ENCODE peak calls at places on chromosomes 16 and 17, in four cellular contexts. B is CD8-positive, alpha-beta memory T cell; D is uterus; Q is stomach. J is an unnamed sample. For H3K9me3, the result is how much of the 10 kb centered on the place peaks cover.

GRCh38 chr16:89216315-89217137 is 977 bp upstream of the ZNF778 start:
- DNase-seq in B (peak), D (peak), Q (peak), J (peak)

GRCh38 chr17:57186231-57187019 is 69.9 kb upstream of the MSI2 start:
- DNase-seq in B (no peak), D (no peak), Q (no peak), J (no peak)

GRCh38 chr17:6430769-6431168 is 4.2 kb downstream of the AIPL1 start:
- DNase-seq in B (no peak), D (no peak), Q (no peak), J (no peak)

GRCh38 chr17:42775534-42776098 is 2.4 kb downstream of the VPS25 start:
- DNase-seq in B (no peak), D (no peak), Q (no peak), J (no peak)

GRCh38 chr17:65365209-65365608 is 196.2 kb downstream of the AXIN2 start:
- DNase-seq in B (no peak), D (no peak), Q (no peak), J (no peak)

GRCh38 chr16:17304814-17305169 is 166.0 kb downstream of the XYLT1 start:
- DNase-seq in B (no peak), D (no peak), Q (no peak), J (no peak)

GRCh38 chr17:62321451-62321850 is 58.9 kb upstream of the EFCAB3 start:
- DNase-seq in B (no peak), D (no peak), Q (no peak), J (no peak)

GRCh38 chr16:49096191-49096945 is 185.3 kb downstream of the CBLN1 start:
- DNase-seq in B (no peak), D (no peak), Q (no peak), J (no peak)

GRCh38 chr16:51816929-51817328 is 665.9 kb upstream of the SALL1 start:
- DNase-seq in B (no peak), D (no peak), Q (no peak), J (no peak)

GRCh38 chr16:87235810-87236515 is 81.2 kb downstream of the C16orf95 start:
- DNase-seq in B (no peak), D (no peak), Q (no peak), J (no peak)

GRCh38 chr17:6823011-6823442 is 8.5 kb downstream of the TEKT1 start:
- DNase-seq in B (no peak), D (no peak), Q (no peak), J (no peak)

GRCh38 chr17:35764123-35764991 is 3.7 kb downstream of the C17orf50 start:
- DNase-seq in B (peak), D (peak), Q (peak), J (peak)

GRCh38 chr17:17569691-17570090 is 21.8 kb downstream of the PEMT start:
- DNase-seq in B (no peak), D (no peak), Q (no peak), J (no peak)

GRCh38 chr17:62309381-62309780 is 71.0 kb upstream of the EFCAB3 start:
- DNase-seq in B (no peak), D (no peak), Q (no peak), J (no peak)

GRCh38 chr17:5562661-5563360 is 21.5 kb downstream of the NLRP1 start:
- DNase-seq in B (no peak), D (no peak), Q (no peak), J (no peak)

GRCh38 chr16:3727806-3728381 is 10.6 kb upstream of the TRAP1 start:
- DNase-seq in B (no peak), D (no peak), Q (no peak), J (no peak)

GRCh38 chr17:56690441-56691291 is 97.2 kb downstream of the NOG start:
- DNase-seq in B (no peak), D (no peak), Q (no peak), J (no peak)

GRCh38 chr17:62966426-62967110 is 533 bp downstream of the TANC2 start:
- DNase-seq in B (peak), D (peak), Q (peak), J (no peak)

GRCh38 chr16:4217246-4218131 is 24.4 kb downstream of the SRL start:
- DNase-seq in B (no peak), D (peak), Q (no peak), J (no peak)

DNA sequence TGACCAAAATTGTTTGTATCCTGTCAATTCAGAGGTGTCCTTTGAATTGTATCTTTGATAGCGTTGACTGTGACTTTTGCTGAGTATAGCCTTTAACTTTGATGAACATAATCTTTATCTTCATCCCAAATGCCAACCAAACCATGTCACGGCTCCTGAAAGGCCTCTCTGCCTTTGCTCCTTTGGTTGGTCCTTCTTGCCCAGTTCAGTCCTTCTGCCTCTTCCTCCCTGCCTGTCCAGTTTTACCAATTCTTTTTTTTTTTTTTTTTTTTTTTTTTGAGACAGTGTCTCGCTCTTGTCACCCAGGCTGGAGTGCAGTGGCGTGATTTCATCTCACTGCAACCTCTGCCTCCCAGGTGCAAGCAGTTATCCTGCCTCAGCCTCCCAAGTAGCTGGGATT is 12.9 kb upstream of the VPS4A start:
- DNase-seq in B (no peak), D (no peak), Q (no peak), J (no peak)
- H3K9me3 ChIP-seq in B (under half), D (under half), Q (under half), J (under half)

DNA sequence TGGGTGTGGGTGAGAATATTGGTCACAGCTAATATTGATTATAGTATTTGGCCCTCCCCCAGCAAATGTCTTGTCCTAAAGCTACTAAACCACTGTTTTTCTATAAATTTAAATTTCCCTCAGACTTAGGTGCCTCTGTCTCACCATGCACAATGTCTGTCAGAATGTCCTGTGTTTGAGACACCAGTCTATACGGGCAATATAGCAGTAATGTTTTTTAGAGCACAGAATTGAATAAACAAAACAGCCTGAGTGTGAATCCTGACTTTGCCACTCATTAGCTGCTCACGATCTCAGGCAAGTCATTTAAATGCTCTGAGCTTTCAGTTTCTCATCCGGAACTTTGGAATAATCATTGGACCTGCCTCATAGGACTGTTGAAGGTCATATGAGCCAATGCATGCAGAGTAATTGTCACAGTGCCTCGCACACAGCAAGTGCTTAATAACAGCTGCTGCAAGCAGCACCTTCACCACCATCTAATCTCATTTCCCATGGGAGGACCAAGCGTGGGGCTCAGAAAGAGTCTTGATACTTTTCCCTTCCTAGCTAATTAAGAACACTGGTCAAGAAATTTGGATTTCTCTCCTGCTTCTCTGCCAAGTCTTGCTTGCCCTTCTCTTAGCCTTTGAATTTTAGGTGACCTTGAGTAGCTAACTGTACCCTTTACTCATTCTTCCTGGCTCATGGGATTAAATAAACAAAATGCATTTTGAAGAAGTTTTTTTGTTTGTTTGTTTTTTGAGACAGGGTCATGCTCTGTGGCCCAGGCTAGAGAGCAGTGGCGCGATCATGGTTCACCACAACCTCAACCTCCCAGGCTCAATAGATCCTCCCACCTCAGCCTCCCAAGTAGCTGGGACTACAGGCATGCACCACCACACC is 9.9 kb downstream of the HLF start:
- DNase-seq in B (no peak), D (no peak), Q (no peak), J (no peak)
- H3K27ac ChIP-seq in B (no peak), D (peak), Q (no peak), J (no peak)

DNA sequence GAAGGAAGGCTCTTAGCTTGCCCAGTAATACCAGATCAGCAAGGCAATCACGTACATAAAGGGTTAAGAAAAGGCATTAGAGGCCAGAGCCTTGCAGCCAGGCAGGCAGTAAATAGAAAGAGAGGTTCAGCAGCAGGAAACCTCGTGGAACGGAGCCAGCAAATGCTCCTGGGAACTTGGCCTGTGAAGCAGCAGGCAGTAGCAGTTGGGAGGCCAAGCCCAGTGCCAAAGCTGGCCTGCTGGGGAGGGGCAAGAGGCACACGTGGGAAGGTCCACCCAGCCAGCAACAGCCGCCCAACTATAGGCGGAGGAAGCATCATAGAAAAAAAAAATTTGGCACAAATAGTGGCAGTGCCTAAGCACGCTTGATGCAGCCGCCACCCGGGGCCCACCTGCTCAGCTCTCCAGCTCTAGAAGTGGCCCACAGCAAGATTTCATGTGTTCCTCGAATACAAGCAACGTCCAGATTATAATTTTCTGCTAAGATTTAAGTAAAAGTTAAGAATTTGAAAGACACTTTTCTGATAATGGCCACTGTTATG is 2339.5 kb downstream of the TP53TG3F start:
- DNase-seq in B (no peak), D (no peak), Q (no peak), J (no peak)
- H3K9me3 ChIP-seq in B (under half), D (under half), Q (half or more), J (under half)

GRCh38 chr17:49038138-49038537 is 41.0 kb downstream of the IGF2BP1 start:
- DNase-seq in B (no peak), D (no peak), Q (no peak), J (no peak)

GRCh38 chr17:49035470-49036269 is 38.5 kb downstream of the IGF2BP1 start:
- DNase-seq in B (peak), D (peak), Q (peak), J (peak)

GRCh38 chr17:49029841-49030240 is 32.7 kb downstream of the IGF2BP1 start:
- DNase-seq in B (no peak), D (no peak), Q (no peak), J (no peak)

GRCh38 chr17:49036270-49036626 is 39.1 kb downstream of the IGF2BP1 start:
- DNase-seq in B (no peak), D (no peak), Q (no peak), J (no peak)

GRCh38 chr17:49031965-49032928 is 35.1 kb downstream of the IGF2BP1 start:
- DNase-seq in B (peak), D (peak), Q (peak), J (no peak)
- H3K27ac ChIP-seq in B (no peak), D (no peak), Q (no peak), J (no peak)

GRCh38 chr16:71443714-71444113 is 1.9 kb upstream of the TLE7 start:
- DNase-seq in B (no peak), D (no peak), Q (no peak), J (no peak)

GRCh38 chr16:71439531-71439930 is 2.3 kb downstream of the TLE7 start:
- DNase-seq in B (no peak), D (no peak), Q (no peak), J (no peak)

GRCh38 chr16:71440669-71441347 is 1.0 kb downstream of the TLE7 start:
- DNase-seq in B (no peak), D (no peak), Q (no peak), J (no peak)

GRCh38 chr16:71442041-71442440 is at the start of gene TLE7:
- DNase-seq in B (no peak), D (no peak), Q (no peak), J (no peak)

DNA sequence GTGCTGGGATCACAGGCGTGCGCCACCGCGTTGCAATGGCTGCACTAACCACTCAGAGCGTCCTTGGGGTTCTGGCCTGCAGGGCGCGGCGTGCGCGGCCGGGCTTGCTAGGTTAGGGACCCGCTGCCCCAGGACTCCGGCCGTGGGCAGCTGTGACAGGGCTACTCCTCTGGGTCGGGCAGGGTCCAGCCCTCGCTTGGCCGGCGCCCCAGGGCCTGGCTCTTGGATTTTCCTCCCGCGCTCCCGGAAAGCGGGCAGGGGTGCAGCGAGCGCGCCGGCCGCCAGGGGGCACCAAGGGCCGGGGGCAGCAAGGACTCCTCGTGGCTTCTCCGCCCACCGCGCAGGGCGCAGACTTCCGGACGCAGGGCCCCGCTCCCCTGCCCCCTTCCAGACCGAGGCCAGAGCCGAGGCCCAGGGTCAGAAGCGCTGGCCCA is 489 bp downstream of the TLE7 start:
- DNase-seq in B (no peak), D (no peak), Q (no peak), J (peak)
- H3K9me3 ChIP-seq in B (under half), D (under half), Q (half or more), J (under half)

DNA sequence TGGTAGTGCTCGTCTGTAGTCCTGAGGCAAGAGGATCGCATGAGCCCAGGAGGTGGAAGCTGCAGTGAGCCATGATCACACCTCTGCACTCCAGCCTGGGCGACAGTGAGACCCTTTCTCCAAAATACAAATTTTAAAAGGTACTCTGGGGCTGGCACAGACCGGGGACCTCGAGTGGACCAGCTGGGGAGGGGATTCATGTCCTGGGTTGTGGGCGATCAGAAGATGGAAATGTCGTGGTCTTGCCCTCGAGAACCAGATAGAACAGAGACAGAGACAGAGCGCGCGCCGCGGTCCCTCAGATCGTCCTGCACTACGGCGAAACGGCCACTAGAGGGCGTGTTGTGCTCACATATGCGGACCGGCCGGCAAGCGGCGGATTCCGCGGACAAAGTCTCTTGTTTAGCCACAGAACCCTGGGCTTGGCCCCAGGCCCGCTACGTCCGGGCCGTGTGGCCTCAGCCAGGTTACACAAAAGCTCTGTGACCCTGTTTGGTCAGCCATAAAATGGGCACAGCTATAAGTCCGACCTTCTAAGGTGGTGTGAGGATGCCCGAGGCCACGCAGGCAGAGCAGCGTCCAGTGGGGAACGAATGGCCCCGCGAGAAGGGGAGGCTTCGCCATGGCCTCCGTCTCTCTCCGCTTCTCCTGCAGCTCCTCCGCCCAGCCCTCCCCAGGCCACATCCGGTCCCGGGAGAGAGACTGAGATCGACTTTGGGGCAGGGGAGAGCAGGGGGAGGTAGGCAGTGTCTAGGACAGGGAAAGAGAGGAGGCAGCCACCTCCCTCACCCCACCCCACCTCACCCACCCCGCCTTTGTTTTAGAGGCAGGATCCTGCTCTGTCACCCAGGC is 14.6 kb upstream of the SBK1 start:
- DNase-seq in B (peak), D (peak), Q (peak), J (peak)
- H3K27ac ChIP-seq in B (no peak), D (no peak), Q (no peak), J (peak)

GRCh38 chr17:77668518-77668917 is 290.0 kb upstream of the TNRC6C start:
- DNase-seq in B (no peak), D (no peak), Q (no peak), J (no peak)
- H3K9me3 ChIP-seq in B (under half), D (under half), Q (under half), J (under half)

GRCh38 chr17:33302394-33302793 is 9.3 kb upstream of the ASIC2 start:
- DNase-seq in B (no peak), D (no peak), Q (no peak), J (no peak)

GRCh38 chr17:33299115-33299514 is 6.0 kb upstream of the ASIC2 start:
- DNase-seq in B (no peak), D (no peak), Q (no peak), J (no peak)

GRCh38 chr17:33297643-33298042 is 4.5 kb upstream of the ASIC2 start:
- DNase-seq in B (no peak), D (no peak), Q (no peak), J (no peak)

GRCh38 chr17:33303254-33303653 is 10.2 kb upstream of the ASIC2 start:
- DNase-seq in B (no peak), D (no peak), Q (no peak), J (no peak)
- H3K27ac ChIP-seq in B (no peak), D (no peak), Q (no peak), J (no peak)

DNA sequence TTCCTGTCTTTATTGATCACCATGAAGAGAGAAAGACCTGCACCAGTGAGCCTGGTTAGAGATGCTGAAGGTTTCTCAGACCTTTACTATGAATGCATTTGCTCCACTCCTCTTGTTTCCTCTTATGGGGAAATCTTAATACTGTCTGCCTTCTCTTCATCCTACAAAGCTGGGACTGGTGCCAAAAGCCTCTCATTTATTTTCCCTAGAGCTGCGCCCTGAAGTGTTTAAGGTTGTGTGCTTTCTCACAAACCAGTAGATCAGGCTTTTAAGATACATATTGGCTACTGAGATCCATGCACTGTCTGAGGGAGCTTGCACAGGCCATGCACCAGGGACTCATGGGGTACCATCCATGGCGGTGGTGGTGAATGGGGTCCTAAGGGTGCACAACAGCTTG is 286.1 kb upstream of the PMFBP1 start:
- DNase-seq in B (no peak), D (no peak), Q (no peak), J (no peak)
- H3K9me3 ChIP-seq in B (under half), D (under half), Q (under half), J (under half)

DNA sequence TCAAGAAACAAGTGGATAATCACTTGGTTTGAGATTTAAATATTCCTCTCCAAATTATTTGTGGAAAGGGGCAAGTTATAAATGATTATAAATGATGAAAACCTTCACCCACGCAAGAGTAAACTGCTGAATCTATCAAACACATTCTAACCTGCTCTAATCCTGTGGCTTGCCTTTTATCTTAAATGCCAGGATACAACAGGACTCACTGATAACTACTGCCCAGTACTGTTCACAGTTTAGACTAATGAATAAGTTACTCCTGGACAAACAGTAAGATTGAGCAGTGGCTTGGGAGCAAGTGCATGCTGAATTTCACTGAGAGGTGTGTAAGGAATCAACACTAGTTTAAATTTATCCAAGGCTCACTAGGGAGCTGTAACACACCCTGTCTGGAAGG is 31.1 kb downstream of the IGF2BP1 start:
- DNase-seq in B (no peak), D (no peak), Q (no peak), J (no peak)
- H3K27ac ChIP-seq in B (no peak), D (no peak), Q (no peak), J (no peak)

J was measured in CD4-positive, alpha-beta T cell.